ENCODE peak calls at places on chromosomes 12 and 14, in five cellular contexts. One of them, this sample, is unnamed.

GRCh38 chr14:105203057-105203494 is 22.0 kb upstream of the NUDT14 start:
- DNase-seq in activated CD4-positive, CD25-positive, alpha-beta regulatory T cell treated with anti-CD3 and anti-CD28 coated beads, Interleukin-2, amount 50 U/mL, for 72 hours: peak; percentile 76
- DNase-seq in central memory CD4-positive, alpha-beta T cell: peak; percentile 45
- DNase-seq in HuH-7.5: peak; percentile 94
- DNase-seq in ureter: peak; percentile 84
- DNase-seq in this sample: peak; percentile 62

GRCh38 chr12:62761658-62762057 is 173.3 kb downstream of the PPM1H start:
- DNase-seq in ureter: no peak
- DNase-seq in activated CD4-positive, CD25-positive, alpha-beta regulatory T cell treated with anti-CD3 and anti-CD28 coated beads, Interleukin-2, amount 50 U/mL, for 72 hours: no peak
- DNase-seq in central memory CD4-positive, alpha-beta T cell: no peak
- DNase-seq in HuH-7.5: no peak
- DNase-seq in this sample: no peak

GRCh38 chr12:19869413-19869812 is 430.1 kb downstream of the AEBP2 start:
- DNase-seq in activated CD4-positive, CD25-positive, alpha-beta regulatory T cell treated with anti-CD3 and anti-CD28 coated beads, Interleukin-2, amount 50 U/mL, for 72 hours: no peak
- DNase-seq in HuH-7.5: no peak
- DNase-seq in ureter: no peak
- DNase-seq in central memory CD4-positive, alpha-beta T cell: no peak
- DNase-seq in this sample: no peak

GRCh38 chr12:32053881-32054624 is 52.6 kb upstream of the BICD1 start:
- DNase-seq in activated CD4-positive, CD25-positive, alpha-beta regulatory T cell treated with anti-CD3 and anti-CD28 coated beads, Interleukin-2, amount 50 U/mL, for 72 hours: no peak
- DNase-seq in central memory CD4-positive, alpha-beta T cell: no peak
- DNase-seq in HuH-7.5: no peak
- DNase-seq in ureter: no peak
- DNase-seq in this sample: no peak

GRCh38 chr14:35821546-35822411 is 4.4 kb upstream of the BRMS1L start:
- DNase-seq in HuH-7.5: peak; percentile 36
- DNase-seq in activated CD4-positive, CD25-positive, alpha-beta regulatory T cell treated with anti-CD3 and anti-CD28 coated beads, Interleukin-2, amount 50 U/mL, for 72 hours: no peak
- DNase-seq in central memory CD4-positive, alpha-beta T cell: peak; percentile 12
- DNase-seq in ureter: no peak
- DNase-seq in this sample: peak; percentile 36

GRCh38 chr14:26872510-26872909 is 274.7 kb upstream of the NOVA1 start:
- DNase-seq in HuH-7.5: no peak
- DNase-seq in central memory CD4-positive, alpha-beta T cell: no peak
- DNase-seq in ureter: no peak
- DNase-seq in activated CD4-positive, CD25-positive, alpha-beta regulatory T cell treated with anti-CD3 and anti-CD28 coated beads, Interleukin-2, amount 50 U/mL, for 72 hours: no peak
- DNase-seq in this sample: peak; percentile 89

GRCh38 chr12:121061831-121062230 is 22.8 kb upstream of the OASL start:
- DNase-seq in HuH-7.5: no peak
- DNase-seq in activated CD4-positive, CD25-positive, alpha-beta regulatory T cell treated with anti-CD3 and anti-CD28 coated beads, Interleukin-2, amount 50 U/mL, for 72 hours: no peak
- DNase-seq in central memory CD4-positive, alpha-beta T cell: no peak
- DNase-seq in ureter: no peak
- DNase-seq in this sample: peak; percentile 77

GRCh38 chr12:120928864-120929652 is 24.9 kb upstream of the SPPL3 start:
- DNase-seq in activated CD4-positive, CD25-positive, alpha-beta regulatory T cell treated with anti-CD3 and anti-CD28 coated beads, Interleukin-2, amount 50 U/mL, for 72 hours: no peak
- DNase-seq in ureter: peak; percentile 83
- DNase-seq in central memory CD4-positive, alpha-beta T cell: no peak
- DNase-seq in HuH-7.5: no peak
- DNase-seq in this sample: peak; percentile 21

GRCh38 chr14:94728950-94729349 is 41.0 kb downstream of the GSC start:
- DNase-seq in ureter: no peak
- DNase-seq in central memory CD4-positive, alpha-beta T cell: no peak
- DNase-seq in activated CD4-positive, CD25-positive, alpha-beta regulatory T cell treated with anti-CD3 and anti-CD28 coated beads, Interleukin-2, amount 50 U/mL, for 72 hours: no peak
- DNase-seq in HuH-7.5: no peak
- DNase-seq in this sample: no peak

GRCh38 chr12:91685917-91686316 is 459.7 kb downstream of the BTG1 start:
- DNase-seq in central memory CD4-positive, alpha-beta T cell: peak; percentile 8
- DNase-seq in ureter: no peak
- DNase-seq in activated CD4-positive, CD25-positive, alpha-beta regulatory T cell treated with anti-CD3 and anti-CD28 coated beads, Interleukin-2, amount 50 U/mL, for 72 hours: no peak
- DNase-seq in HuH-7.5: no peak
- DNase-seq in this sample: no peak

GRCh38 chr14:94132285-94132887 is 3.0 kb upstream of the IFI27L2 start:
- DNase-seq in central memory CD4-positive, alpha-beta T cell: peak; percentile 68
- DNase-seq in HuH-7.5: peak; percentile 41
- DNase-seq in activated CD4-positive, CD25-positive, alpha-beta regulatory T cell treated with anti-CD3 and anti-CD28 coated beads, Interleukin-2, amount 50 U/mL, for 72 hours: peak; percentile 46
- DNase-seq in ureter: no peak
- DNase-seq in this sample: peak; percentile 83

GRCh38 chr14:65957631-65958205 is 528.5 kb upstream of the CCDC196 start:
- DNase-seq in ureter: no peak
- DNase-seq in central memory CD4-positive, alpha-beta T cell: no peak
- DNase-seq in HuH-7.5: no peak
- DNase-seq in activated CD4-positive, CD25-positive, alpha-beta regulatory T cell treated with anti-CD3 and anti-CD28 coated beads, Interleukin-2, amount 50 U/mL, for 72 hours: no peak
- DNase-seq in this sample: no peak

GRCh38 chr12:119775246-119775895 is 101.7 kb downstream of the CIT start:
- DNase-seq in activated CD4-positive, CD25-positive, alpha-beta regulatory T cell treated with anti-CD3 and anti-CD28 coated beads, Interleukin-2, amount 50 U/mL, for 72 hours: no peak
- DNase-seq in central memory CD4-positive, alpha-beta T cell: no peak
- DNase-seq in ureter: no peak
- DNase-seq in HuH-7.5: no peak
- DNase-seq in this sample: no peak

GRCh38 chr12:43072431-43072830 is 479.6 kb downstream of the ADAMTS20 start:
- DNase-seq in activated CD4-positive, CD25-positive, alpha-beta regulatory T cell treated with anti-CD3 and anti-CD28 coated beads, Interleukin-2, amount 50 U/mL, for 72 hours: no peak
- DNase-seq in ureter: no peak
- DNase-seq in HuH-7.5: no peak
- DNase-seq in central memory CD4-positive, alpha-beta T cell: no peak
- DNase-seq in this sample: no peak

GRCh38 chr14:42854061-42854460 is 1247.4 kb downstream of the LRFN5 start:
- DNase-seq in HuH-7.5: no peak
- DNase-seq in central memory CD4-positive, alpha-beta T cell: no peak
- DNase-seq in ureter: no peak
- DNase-seq in activated CD4-positive, CD25-positive, alpha-beta regulatory T cell treated with anti-CD3 and anti-CD28 coated beads, Interleukin-2, amount 50 U/mL, for 72 hours: no peak
- DNase-seq in this sample: no peak

GRCh38 chr12:12333407-12333831 is 16.6 kb downstream of the MANSC1 start:
- DNase-seq in ureter: no peak
- DNase-seq in HuH-7.5: no peak
- DNase-seq in activated CD4-positive, CD25-positive, alpha-beta regulatory T cell treated with anti-CD3 and anti-CD28 coated beads, Interleukin-2, amount 50 U/mL, for 72 hours: no peak
- DNase-seq in central memory CD4-positive, alpha-beta T cell: no peak
- DNase-seq in this sample: no peak

GRCh38 chr12:121124402-121125109 is 8.1 kb upstream of the P2RX7 start:
- DNase-seq in central memory CD4-positive, alpha-beta T cell: no peak
- DNase-seq in ureter: no peak
- DNase-seq in activated CD4-positive, CD25-positive, alpha-beta regulatory T cell treated with anti-CD3 and anti-CD28 coated beads, Interleukin-2, amount 50 U/mL, for 72 hours: no peak
- DNase-seq in HuH-7.5: peak; percentile 30
- DNase-seq in this sample: no peak

GRCh38 chr12:25337916-25338315 is 87.2 kb upstream of the KRAS start:
- DNase-seq in central memory CD4-positive, alpha-beta T cell: no peak
- DNase-seq in activated CD4-positive, CD25-positive, alpha-beta regulatory T cell treated with anti-CD3 and anti-CD28 coated beads, Interleukin-2, amount 50 U/mL, for 72 hours: no peak
- DNase-seq in HuH-7.5: no peak
- DNase-seq in ureter: no peak
- DNase-seq in this sample: no peak

GRCh38 chr12:25286837-25287236 is 36.1 kb upstream of the KRAS start:
- DNase-seq in HuH-7.5: no peak
- DNase-seq in activated CD4-positive, CD25-positive, alpha-beta regulatory T cell treated with anti-CD3 and anti-CD28 coated beads, Interleukin-2, amount 50 U/mL, for 72 hours: no peak
- DNase-seq in central memory CD4-positive, alpha-beta T cell: no peak
- DNase-seq in ureter: no peak
- DNase-seq in this sample: no peak

GRCh38 chr12:123075591-123076171 is 75.2 kb downstream of the PITPNM2 start:
- DNase-seq in ureter: peak; percentile 64
- DNase-seq in HuH-7.5: no peak
- DNase-seq in activated CD4-positive, CD25-positive, alpha-beta regulatory T cell treated with anti-CD3 and anti-CD28 coated beads, Interleukin-2, amount 50 U/mL, for 72 hours: peak; percentile 70
- DNase-seq in central memory CD4-positive, alpha-beta T cell: peak; percentile 70
- DNase-seq in this sample: no peak

GRCh38 chr14:103158688-103159087 is 35.4 kb downstream of the TNFAIP2 start:
- DNase-seq in HuH-7.5: no peak
- DNase-seq in ureter: no peak
- DNase-seq in central memory CD4-positive, alpha-beta T cell: no peak
- DNase-seq in activated CD4-positive, CD25-positive, alpha-beta regulatory T cell treated with anti-CD3 and anti-CD28 coated beads, Interleukin-2, amount 50 U/mL, for 72 hours: no peak
- DNase-seq in this sample: no peak

GRCh38 chr12:6613776-6614512 is 6.8 kb upstream of the CHD4 start:
- DNase-seq in central memory CD4-positive, alpha-beta T cell: peak; percentile 41
- DNase-seq in ureter: peak; percentile 95
- DNase-seq in activated CD4-positive, CD25-positive, alpha-beta regulatory T cell treated with anti-CD3 and anti-CD28 coated beads, Interleukin-2, amount 50 U/mL, for 72 hours: no peak
- DNase-seq in HuH-7.5: peak; percentile 80
- DNase-seq in this sample: peak; percentile 99

GRCh38 chr14:40368314-40368713 is 936.1 kb upstream of the FBXO33 start:
- DNase-seq in activated CD4-positive, CD25-positive, alpha-beta regulatory T cell treated with anti-CD3 and anti-CD28 coated beads, Interleukin-2, amount 50 U/mL, for 72 hours: no peak
- DNase-seq in central memory CD4-positive, alpha-beta T cell: no peak
- DNase-seq in HuH-7.5: peak; percentile 8
- DNase-seq in ureter: no peak
- DNase-seq in this sample: no peak

GRCh38 chr12:2689879-2690278 is 104.9 kb upstream of the FKBP4 start:
- DNase-seq in HuH-7.5: no peak
- DNase-seq in activated CD4-positive, CD25-positive, alpha-beta regulatory T cell treated with anti-CD3 and anti-CD28 coated beads, Interleukin-2, amount 50 U/mL, for 72 hours: no peak
- DNase-seq in ureter: no peak
- DNase-seq in central memory CD4-positive, alpha-beta T cell: no peak
- DNase-seq in this sample: no peak

GRCh38 chr14:42911642-42912041 is 1305.0 kb downstream of the LRFN5 start:
- DNase-seq in ureter: no peak
- DNase-seq in central memory CD4-positive, alpha-beta T cell: no peak
- DNase-seq in activated CD4-positive, CD25-positive, alpha-beta regulatory T cell treated with anti-CD3 and anti-CD28 coated beads, Interleukin-2, amount 50 U/mL, for 72 hours: no peak
- DNase-seq in HuH-7.5: no peak
- DNase-seq in this sample: no peak

GRCh38 chr12:56574210-56574609 is 52.6 kb downstream of the RBMS2 start:
- DNase-seq in central memory CD4-positive, alpha-beta T cell: no peak
- DNase-seq in activated CD4-positive, CD25-positive, alpha-beta regulatory T cell treated with anti-CD3 and anti-CD28 coated beads, Interleukin-2, amount 50 U/mL, for 72 hours: no peak
- DNase-seq in ureter: no peak
- DNase-seq in HuH-7.5: no peak
- DNase-seq in this sample: no peak

GRCh38 chr12:84572186-84572585 is 340.4 kb downstream of the SLC6A15 start:
- DNase-seq in central memory CD4-positive, alpha-beta T cell: no peak
- DNase-seq in ureter: no peak
- DNase-seq in activated CD4-positive, CD25-positive, alpha-beta regulatory T cell treated with anti-CD3 and anti-CD28 coated beads, Interleukin-2, amount 50 U/mL, for 72 hours: no peak
- DNase-seq in HuH-7.5: no peak
- DNase-seq in this sample: no peak

GRCh38 chr14:88871429-88871828 is 47.0 kb downstream of the TTC8 start:
- DNase-seq in HuH-7.5: no peak
- DNase-seq in central memory CD4-positive, alpha-beta T cell: no peak
- DNase-seq in ureter: no peak
- DNase-seq in activated CD4-positive, CD25-positive, alpha-beta regulatory T cell treated with anti-CD3 and anti-CD28 coated beads, Interleukin-2, amount 50 U/mL, for 72 hours: no peak
- DNase-seq in this sample: no peak

GRCh38 chr14:64561631-64562030 is 11.9 kb downstream of the PPP1R36 start:
- DNase-seq in HuH-7.5: no peak
- DNase-seq in ureter: no peak
- DNase-seq in activated CD4-positive, CD25-positive, alpha-beta regulatory T cell treated with anti-CD3 and anti-CD28 coated beads, Interleukin-2, amount 50 U/mL, for 72 hours: no peak
- DNase-seq in central memory CD4-positive, alpha-beta T cell: no peak
- DNase-seq in this sample: no peak

GRCh38 chr12:131142891-131143637 is 189.4 kb downstream of the ADGRD1 start:
- DNase-seq in ureter: no peak
- DNase-seq in HuH-7.5: no peak
- DNase-seq in central memory CD4-positive, alpha-beta T cell: no peak
- DNase-seq in activated CD4-positive, CD25-positive, alpha-beta regulatory T cell treated with anti-CD3 and anti-CD28 coated beads, Interleukin-2, amount 50 U/mL, for 72 hours: no peak
- DNase-seq in this sample: peak; percentile 10

GRCh38 chr12:110862331-110862730 is 15.5 kb downstream of the CCDC63 start:
- DNase-seq in ureter: no peak
- DNase-seq in HuH-7.5: no peak
- DNase-seq in central memory CD4-positive, alpha-beta T cell: no peak
- DNase-seq in activated CD4-positive, CD25-positive, alpha-beta regulatory T cell treated with anti-CD3 and anti-CD28 coated beads, Interleukin-2, amount 50 U/mL, for 72 hours: no peak
- DNase-seq in this sample: no peak

GRCh38 chr14:22570132-22570949 is 18.7 kb downstream of the DAD1 start:
- DNase-seq in HuH-7.5: peak; percentile 43
- DNase-seq in central memory CD4-positive, alpha-beta T cell: peak; percentile 97
- DNase-seq in activated CD4-positive, CD25-positive, alpha-beta regulatory T cell treated with anti-CD3 and anti-CD28 coated beads, Interleukin-2, amount 50 U/mL, for 72 hours: peak; percentile 66
- DNase-seq in ureter: peak; percentile 86
- DNase-seq in this sample: peak; percentile 94

GRCh38 chr12:106359620-106360399 is 2.3 kb downstream of the POLR3B start:
- DNase-seq in activated CD4-positive, CD25-positive, alpha-beta regulatory T cell treated with anti-CD3 and anti-CD28 coated beads, Interleukin-2, amount 50 U/mL, for 72 hours: no peak
- DNase-seq in ureter: no peak
- DNase-seq in HuH-7.5: no peak
- DNase-seq in central memory CD4-positive, alpha-beta T cell: no peak
- DNase-seq in this sample: no peak

GRCh38 chr12:115478505-115478904 is 794.5 kb upstream of the TBX3 start:
- DNase-seq in HuH-7.5: no peak
- DNase-seq in ureter: no peak
- DNase-seq in activated CD4-positive, CD25-positive, alpha-beta regulatory T cell treated with anti-CD3 and anti-CD28 coated beads, Interleukin-2, amount 50 U/mL, for 72 hours: no peak
- DNase-seq in central memory CD4-positive, alpha-beta T cell: no peak
- DNase-seq in this sample: no peak

GRCh38 chr12:62530596-62530995 is 64.0 kb downstream of the MON2 start:
- DNase-seq in HuH-7.5: no peak
- DNase-seq in central memory CD4-positive, alpha-beta T cell: no peak
- DNase-seq in ureter: no peak
- DNase-seq in activated CD4-positive, CD25-positive, alpha-beta regulatory T cell treated with anti-CD3 and anti-CD28 coated beads, Interleukin-2, amount 50 U/mL, for 72 hours: no peak
- DNase-seq in this sample: no peak

GRCh38 chr12:3379079-3379478 is 111.9 kb upstream of the PRMT8 start:
- DNase-seq in activated CD4-positive, CD25-positive, alpha-beta regulatory T cell treated with anti-CD3 and anti-CD28 coated beads, Interleukin-2, amount 50 U/mL, for 72 hours: no peak
- DNase-seq in ureter: no peak
- DNase-seq in HuH-7.5: no peak
- DNase-seq in central memory CD4-positive, alpha-beta T cell: no peak
- DNase-seq in this sample: no peak

GRCh38 chr14:37889087-37889486 is 293.7 kb downstream of the TTC6 start:
- DNase-seq in central memory CD4-positive, alpha-beta T cell: no peak
- DNase-seq in HuH-7.5: no peak
- DNase-seq in ureter: no peak
- DNase-seq in activated CD4-positive, CD25-positive, alpha-beta regulatory T cell treated with anti-CD3 and anti-CD28 coated beads, Interleukin-2, amount 50 U/mL, for 72 hours: no peak
- DNase-seq in this sample: peak; percentile 3

GRCh38 chr12:29207120-29207519 is 58.0 kb downstream of the FAR2 start:
- DNase-seq in HuH-7.5: no peak
- DNase-seq in central memory CD4-positive, alpha-beta T cell: no peak
- DNase-seq in activated CD4-positive, CD25-positive, alpha-beta regulatory T cell treated with anti-CD3 and anti-CD28 coated beads, Interleukin-2, amount 50 U/mL, for 72 hours: no peak
- DNase-seq in ureter: no peak
- DNase-seq in this sample: no peak